ENCODE peak calls at places on chromosomes 1 and 21, in eight cellular contexts. D is esophagus muscularis mucosa; V is adrenal gland; H is activated CD4-positive, alpha-beta memory T cell treated with anti-CD3 and anti-CD28 coated beads for 36 hours; F is CD4-positive, alpha-beta memory T cell; R is stimulated activated naive CD8-positive, alpha-beta T cell treated with anti-CD3 and anti-CD28 coated beads, Interleukin-15, Interleukin-2, amounts not matched to agents 100 U/mL and 50 U/mL, for 24 hours; Y is cardiac fibroblast; P is lower leg skin. L is an unnamed sample.
A peak's percentile ranks its signal among the peaks of the same experiment; 100 is the strongest.

GRCh38 chr1:174406421-174406820 is 41.3 kb upstream of the GPR52 start:
- DNase-seq in P (no peak), D (no peak), H (no peak), F (no peak), R (no peak), Y (no peak), V (no peak), L (no peak)

GRCh38 chr1:226862900-226863299 is 7.5 kb upstream of the PSEN2 start:
- DNase-seq in H (no peak), F (no peak), Y (peak; percentile 76), R (no peak), V (no peak), P (no peak), D (no peak), L (no peak)

GRCh38 chr1:183810756-183811155 is 5.8 kb downstream of the RGL1 start:
- DNase-seq in Y (peak; percentile 83), R (no peak), H (no peak), D (no peak), V (no peak), P (no peak), F (no peak), L (no peak)

GRCh38 chr1:73800376-73800775 is 397.6 kb downstream of the LRRIQ3 start:
- DNase-seq in H (no peak), D (no peak), V (no peak), Y (peak; percentile 61), P (no peak), R (no peak), F (no peak), L (no peak)

GRCh38 chr1:53409233-53409632 is 50.0 kb upstream of the DMRTB1 start:
- DNase-seq in D (no peak), H (no peak), R (no peak), P (no peak), F (no peak), V (no peak), Y (no peak), L (no peak)

GRCh38 chr1:180360333-180361075 is 130.4 kb downstream of the LHX4 start:
- DNase-seq in D (no peak), P (no peak), H (no peak), R (no peak), F (no peak), V (no peak), Y (peak; percentile 79), L (no peak)

GRCh38 chr1:43722825-43723224 is 15.5 kb downstream of the ST3GAL3 start:
- DNase-seq in F (no peak), P (no peak), D (no peak), Y (no peak), V (no peak), H (no peak), R (no peak), L (no peak)

GRCh38 chr1:160884579-160884978 is 401 bp downstream of the ITLN1 start:
- DNase-seq in D (peak; percentile 91), Y (no peak), H (no peak), R (no peak), P (no peak), V (no peak), F (no peak), L (no peak)

GRCh38 chr21:44011774-44012473 is at the start of gene TRAPPC10:
- DNase-seq in H (peak; percentile 88), Y (peak; percentile 79), D (peak; percentile 93), P (peak; percentile 61), F (peak; percentile 74), V (peak; percentile 72), R (peak; percentile 89), L (peak; percentile 89)